ENCODE peak calls at places on chromosomes 12 and 14, in six cellular contexts. E, N, A, H, L and F are unnamed samples.
A peak's percentile ranks its signal among the peaks of the same experiment; 100 is the strongest.

GRCh38 chr12:114221136-114221838 is 184.7 kb downstream of the TBX5 start:
- DNase-seq in E (no peak), N (peak; percentile 6), A (no peak), H (no peak), L (no peak), F (no peak)

GRCh38 chr12:115451151-115451784 is 767.3 kb upstream of the TBX3 start:
- DNase-seq in E (no peak), N (no peak), A (no peak), H (no peak), L (no peak), F (no peak)

GRCh38 chr14:57533214-57533613 is 39.6 kb upstream of the CCDC198 start:
- DNase-seq in E (no peak), N (peak; percentile 42), A (peak; percentile 36), H (peak; percentile 6), L (no peak), F (peak; percentile 27)

GRCh38 chr12:21774358-21775129 is at the start of gene KCNJ8:
- DNase-seq in E (no peak), N (peak; percentile 68), A (peak; percentile 30), H (no peak), L (peak; percentile 11), F (peak; percentile 51)

GRCh38 chr12:23929906-23930305 is 19.6 kb downstream of the SOX5 start:
- DNase-seq in E (no peak), N (no peak), A (no peak), H (no peak), L (no peak), F (no peak)

GRCh38 chr12:110351119-110351518 is 52.4 kb downstream of the ANAPC7 start:
- DNase-seq in E (no peak), N (no peak), A (no peak), H (no peak), L (no peak), F (no peak)

GRCh38 chr12:8687846-8688601 is 9.8 kb upstream of the RIMKLB start:
- DNase-seq in E (no peak), N (peak; percentile 95), A (peak; percentile 76), H (no peak), L (no peak), F (peak; percentile 41)

GRCh38 chr12:57110189-57111045 is 745 bp downstream of the STAT6 start:
- DNase-seq in E (no peak), N (peak; percentile 50), A (peak; percentile 75), H (peak; percentile 81), L (peak; percentile 79), F (peak; percentile 61)

GRCh38 chr14:81710232-81710845 is 176.7 kb upstream of the SEL1L start:
- DNase-seq in E (no peak), N (peak; percentile 4), A (peak; percentile 41), H (no peak), L (no peak), F (peak; percentile 33)

GRCh38 chr12:111580737-111581136 is 18.4 kb downstream of the ATXN2 start:
- DNase-seq in E (no peak), N (no peak), A (no peak), H (no peak), L (no peak), F (no peak)

GRCh38 chr14:91145396-91146160 is 31.7 kb downstream of the DGLUCY start:
- DNase-seq in E (no peak), N (no peak), A (no peak), H (no peak), L (no peak), F (no peak)

GRCh38 chr12:95269892-95270291 is 52.3 kb downstream of the VEZT start:
- DNase-seq in E (no peak), N (no peak), A (no peak), H (no peak), L (no peak), F (no peak)

GRCh38 chr12:52794479-52795331 is 1.2 kb downstream of the KRT3 start:
- DNase-seq in E (no peak), N (no peak), A (no peak), H (no peak), L (no peak), F (no peak)

GRCh38 chr14:34714320-34715107 is at the start of gene CFL2:
- DNase-seq in E (no peak), N (peak; percentile 49), A (peak; percentile 73), H (peak; percentile 94), L (peak; percentile 91), F (peak; percentile 72)

GRCh38 chr12:55973598-55974307 is at the start of gene RAB5B:
- DNase-seq in E (peak; percentile 100), N (peak; percentile 100), A (peak; percentile 100), H (peak; percentile 96), L (peak; percentile 94), F (peak; percentile 91)

GRCh38 chr12:42958271-42958674 is 368.7 kb upstream of the PRICKLE1 start:
- DNase-seq in E (no peak), N (no peak), A (no peak), H (no peak), L (no peak), F (no peak)

GRCh38 chr14:101604228-101604934 is 43.1 kb downstream of the DIO3 start:
- DNase-seq in E (no peak), N (no peak), A (no peak), H (no peak), L (no peak), F (no peak)

GRCh38 chr12:100445081-100445481 is 28.6 kb upstream of the NR1H4 start:
- DNase-seq in E (no peak), N (no peak), A (peak; percentile 17), H (no peak), L (no peak), F (no peak)

GRCh38 chr14:89618821-89619551 is 202.0 kb upstream of the FOXN3 start:
- DNase-seq in E (no peak), N (peak; percentile 57), A (peak; percentile 14), H (peak; percentile 82), L (peak; percentile 78), F (peak; percentile 81)

GRCh38 chr14:103186894-103187586 is 63.8 kb downstream of the TNFAIP2 start:
- DNase-seq in E (no peak), N (no peak), A (no peak), H (no peak), L (no peak), F (no peak)

GRCh38 chr14:65303185-65303901 is 109.2 kb upstream of the FUT8 start:
- DNase-seq in E (no peak), N (peak; percentile 61), A (no peak), H (no peak), L (no peak), F (no peak)

DNA sequence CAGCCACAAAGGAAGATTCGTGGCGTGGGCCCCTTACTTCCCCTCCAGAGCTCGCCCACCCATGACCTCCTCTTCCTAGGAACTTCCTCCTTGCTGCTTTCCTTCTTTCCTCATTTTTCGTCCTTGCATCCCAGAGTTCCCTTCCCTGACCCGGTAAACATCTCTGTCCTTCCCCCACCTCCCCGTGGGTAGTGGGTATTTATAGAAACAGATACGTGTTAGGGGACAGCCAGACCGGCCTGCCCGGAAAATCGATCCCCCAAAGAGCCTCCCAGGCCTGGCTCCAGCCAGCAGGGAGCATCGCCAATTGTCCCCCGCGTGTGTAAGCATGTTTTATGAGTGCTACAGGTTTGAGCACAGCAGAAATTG is 1.6 kb downstream of the DYRK2 start:
- DNase-seq in E (no peak), N (no peak), A (no peak), H (peak; percentile 45), L (peak; percentile 35), F (no peak)
- TF ChIP-seq CTCF in E (no peak), N (no peak), A (no peak), H (no peak), L (no peak), F (no peak)

GRCh38 chr14:95535226-95536021 is 574 bp downstream of the GLRX5 start:
- DNase-seq in E (no peak), N (no peak), A (no peak), H (peak; percentile 38), L (no peak), F (peak; percentile 50)

GRCh38 chr14:95533391-95533821 is 1.4 kb upstream of the GLRX5 start:
- DNase-seq in E (no peak), N (peak; percentile 51), A (peak; percentile 20), H (no peak), L (no peak), F (no peak)

GRCh38 chr14:95533822-95534221 is 1.0 kb upstream of the GLRX5 start:
- DNase-seq in E (no peak), N (no peak), A (no peak), H (no peak), L (no peak), F (no peak)

GRCh38 chr14:95536036-95536577 is 1.3 kb downstream of the GLRX5 start:
- DNase-seq in E (no peak), N (no peak), A (no peak), H (no peak), L (no peak), F (no peak)

GRCh38 chr14:95534299-95535225 is at the start of gene GLRX5:
- DNase-seq in E (peak; percentile 100), N (peak; percentile 100), A (peak; percentile 100), H (peak; percentile 100), L (peak; percentile 99), F (peak; percentile 94)
- TF ChIP-seq CTCF in E (no peak), N (no peak), A (no peak), H (no peak), L (no peak), F (no peak)

DNA sequence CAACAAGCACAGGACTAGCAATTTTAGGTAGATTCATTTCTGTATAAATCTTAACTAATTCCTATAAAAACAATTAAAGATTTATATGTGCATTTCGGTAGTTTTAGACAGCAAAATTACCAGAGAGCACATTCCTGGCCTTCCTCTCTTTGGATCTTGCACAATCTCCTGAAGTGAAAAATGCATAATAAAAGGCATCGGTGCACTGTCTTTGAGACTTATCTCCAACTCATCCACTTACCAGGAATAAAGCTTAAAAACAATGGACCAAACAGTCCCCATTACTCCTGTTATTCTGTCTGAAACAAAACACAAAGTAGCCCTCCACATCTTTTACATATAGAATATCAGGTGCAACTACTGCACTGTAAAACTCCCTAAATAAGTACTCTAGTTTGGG is 69.3 kb downstream of the HECTD1 start:
- DNase-seq in E (no peak), N (no peak), A (no peak), H (no peak), L (no peak), F (no peak)
- TF ChIP-seq CTCF in E (no peak), N (no peak), A (no peak), H (no peak), L (no peak), F (no peak)

DNA sequence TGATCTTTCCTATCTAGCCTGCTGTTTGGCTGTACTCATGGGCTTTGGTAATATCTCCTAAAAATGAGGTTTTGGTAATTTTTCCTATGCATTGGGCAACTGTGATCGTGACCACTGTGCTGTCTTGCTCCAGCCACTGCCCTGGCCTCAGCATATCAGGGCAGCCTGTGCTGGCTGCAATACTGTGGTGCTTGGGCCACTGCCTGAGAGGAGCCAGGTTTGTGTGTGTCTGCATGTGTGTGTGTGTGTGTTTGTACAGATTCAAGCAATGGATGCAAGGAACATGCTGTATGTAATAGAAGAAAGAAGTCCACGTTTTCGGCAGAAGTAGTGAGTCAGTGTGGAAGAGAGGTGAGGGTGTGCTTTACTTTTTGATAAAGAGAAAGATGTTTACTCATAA is 13.0 kb downstream of the ERG28 start:
- DNase-seq in E (no peak), N (peak; percentile 71), A (no peak), H (no peak), L (no peak), F (no peak)
- TF ChIP-seq CTCF in E (no peak), N (no peak), A (no peak), H (no peak), L (no peak), F (no peak)